ENCODE peak calls at places on chromosomes 4 and X, in seven cellular contexts. A is K562, Y is H1, G is GM12878, T is SK-N-SH, F is HCT116, J is HepG2. O is an unnamed sample. For H3K4me1 and H3K27me3, the result is how much of the 10 kb centered on the place peaks cover.

GRCh38 chr4:79472693-79473552 is 64.9 kb upstream of the GK2 start:
- DNase-seq in A (no peak), Y (no peak), G (no peak), T (no peak), F (no peak), J (no peak), O (no peak)

GRCh38 chr4:153603258-153603657 is 80.8 kb upstream of the TLR2 start:
- DNase-seq in A (no peak), Y (no peak), G (no peak), T (no peak), F (no peak), J (no peak), O (no peak)

GRCh38 chr4:20493761-20494353 is 206.4 kb upstream of the PACRGL start:
- DNase-seq in A (no peak), Y (no peak), G (no peak), T (no peak), F (no peak), J (no peak), O (no peak)

GRCh38 chr4:80268081-80268823 is 1.8 kb downstream of the FGF5 start:
- DNase-seq in A (no peak), Y (no peak), G (no peak), T (peak), F (no peak), J (no peak), O (no peak)

GRCh38 chrX:1212532-1212931 is at the start of gene CRLF2:
- DNase-seq in A (no peak), Y (no peak), G (peak), T (no peak), F (peak), J (no peak), O (no peak)

GRCh38 chr4:115575851-115576250 is 462.4 kb upstream of the NDST4 start:
- DNase-seq in A (no peak), Y (no peak), G (no peak), T (no peak), F (no peak), J (no peak), O (no peak)

GRCh38 chr4:83455300-83456183 is at the start of the genes HELQ and MRPS18C:
- DNase-seq in A (peak), Y (peak), G (peak), T (peak), F (peak), J (peak), O (peak)

GRCh38 chr4:184833046-184833838 is 7.5 kb upstream of the ACSL1 start:
- DNase-seq in A (no peak), Y (no peak), G (no peak), T (no peak), F (no peak), J (no peak), O (no peak)

GRCh38 chr4:57064811-57065711 is 45.1 kb downstream of the IGFBP7 start:
- DNase-seq in A (no peak), Y (no peak), G (no peak), T (peak), F (no peak), J (no peak), O (no peak)
- TF ChIP-seq YY1 in A (no peak), Y (no peak), G (no peak), T (no peak), F (no peak), J (no peak), O (no peak)

GRCh38 chr4:173508386-173509002 is 21.5 kb downstream of the HAND2 start:
- DNase-seq in A (no peak), Y (no peak), G (no peak), T (peak), F (no peak), J (no peak), O (no peak)
- H3K4me1 ChIP-seq in A (under half), Y (under half), G (under half), T (half or more), F (under half), J (under half), O (under half)

GRCh38 chrX:113033966-113034680 is 193.5 kb upstream of the AMOT start:
- DNase-seq in A (no peak), Y (no peak), G (no peak), T (no peak), F (no peak), J (no peak), O (no peak)
- H3K27me3 ChIP-seq in A (under half), Y (under half), G (under half), T (under half), F (under half), J (under half), O (under half)

DNA sequence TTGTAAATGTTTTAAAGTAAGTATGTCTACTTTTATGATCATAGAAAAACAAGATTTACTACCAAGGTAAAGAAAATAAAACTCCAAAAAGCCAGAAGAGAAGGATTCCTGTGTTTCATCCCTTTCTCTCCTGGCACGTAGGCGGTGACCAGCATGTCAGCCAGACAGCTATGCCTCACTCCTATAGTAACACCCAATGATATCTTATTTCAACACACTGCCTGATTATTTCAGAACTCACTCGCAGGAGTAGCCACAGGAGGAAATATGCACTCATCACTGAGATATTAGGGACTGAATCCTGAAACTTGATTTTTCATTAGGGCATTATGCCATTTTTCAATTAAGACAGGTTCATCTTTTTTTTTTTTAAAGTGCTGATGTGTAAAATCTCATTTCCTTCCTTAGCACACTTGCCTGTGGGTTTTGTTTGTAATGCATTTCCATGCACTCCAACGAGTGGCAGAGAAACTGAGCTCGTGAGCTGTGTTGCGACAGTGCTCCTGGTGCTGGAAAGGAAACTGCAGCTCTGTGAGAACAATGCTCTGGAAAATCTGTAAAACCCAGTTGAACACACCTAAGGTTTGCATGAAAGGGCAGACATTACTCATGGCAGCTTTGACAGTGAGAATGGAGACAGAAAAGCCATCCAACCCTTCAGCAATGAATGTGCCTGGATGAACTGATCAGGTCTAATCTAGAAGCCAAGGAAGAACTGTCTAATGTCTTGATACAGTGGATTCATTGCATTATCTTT is 18.2 kb downstream of the RAI2 start:
- DNase-seq in A (no peak), Y (no peak), G (no peak), T (no peak), F (no peak), J (no peak), O (no peak)
- TF ChIP-seq YY1 in A (no peak), Y (no peak), G (no peak), T (no peak), F (no peak), J (no peak), O (no peak)

GRCh38 chr4:1767770-1768366 is 25.2 kb upstream of the FGFR3 start:
- DNase-seq in A (peak), Y (peak), G (no peak), T (peak), F (no peak), J (peak), O (peak)
- H3K4me1 ChIP-seq in A (under half), Y (under half), G (under half), T (under half), F (under half), J (half or more), O (under half)

GRCh38 chr4:22695011-22695410 is 2.3 kb downstream of the GBA3 start:
- DNase-seq in A (no peak), Y (no peak), G (no peak), T (no peak), F (no peak), J (no peak), O (no peak)
- H3K27me3 ChIP-seq in A (under half), Y (under half), G (under half), T (under half), F (under half), J (under half), O (under half)

GRCh38 chr4:123631699-123632098 is 235.1 kb downstream of the SPRY1 start:
- DNase-seq in A (no peak), Y (no peak), G (no peak), T (no peak), F (no peak), J (no peak), O (no peak)
- TF ChIP-seq YY1 in A (no peak), Y (no peak), G (no peak), T (no peak), F (no peak), J (no peak), O (no peak)

DNA sequence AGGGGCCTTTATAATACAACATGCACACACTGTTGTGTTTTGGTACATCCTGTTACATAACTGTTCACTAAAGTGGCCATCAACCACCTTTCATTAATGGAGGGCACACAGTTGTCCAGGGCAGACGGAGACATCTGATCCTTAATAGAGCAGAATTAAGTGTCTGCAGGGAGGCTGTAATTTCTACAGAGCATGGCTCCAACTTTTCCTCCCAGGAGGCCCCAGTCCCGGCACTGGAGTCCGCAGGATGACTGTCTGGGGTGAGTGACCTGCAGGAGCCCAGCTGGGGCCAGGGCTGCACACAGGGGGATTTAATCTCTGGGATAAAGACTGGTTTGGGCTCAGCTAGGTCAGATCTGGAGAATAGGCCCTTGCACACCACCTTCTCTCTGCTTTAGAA is 233.4 kb downstream of the MAML3 start:
- DNase-seq in A (no peak), Y (no peak), G (no peak), T (no peak), F (no peak), J (no peak), O (no peak)
- H3K4me1 ChIP-seq in A (under half), Y (under half), G (under half), T (half or more), F (under half), J (under half), O (under half)